ENCODE peak calls at places on chromosome 9, in eight cellular contexts. K, E, U, Y, J, T, B and Q are unnamed samples.

GRCh38 chr9:113632776-113633590 is 169.5 kb downstream of the RGS3 start:
- DNase-seq in Y (no peak), K (no peak), J (no peak), U (peak; percentile 56), T (no peak), E (no peak), B (peak; percentile 10), Q (no peak)

GRCh38 chr9:94084314-94084713 is at the start of gene PTPDC1:
- DNase-seq in E (no peak), U (peak; percentile 75), Y (no peak), J (peak; percentile 42), B (peak; percentile 78), K (peak; percentile 94), T (no peak), Q (peak; percentile 33)

GRCh38 chr9:114285166-114285867 is 37.6 kb upstream of the ORM1 start:
- DNase-seq in T (no peak), E (no peak), Y (no peak), U (peak; percentile 93), J (peak; percentile 79), B (peak; percentile 25), K (peak; percentile 59), Q (no peak)

GRCh38 chr9:87276327-87276841 is 221.3 kb upstream of the DAPK1 start:
- DNase-seq in B (no peak), Y (no peak), T (no peak), U (peak; percentile 86), E (no peak), J (peak; percentile 64), K (no peak), Q (no peak)

GRCh38 chr9:125536184-125537152 is 170.5 kb downstream of the MAPKAP1 start:
- DNase-seq in Y (no peak), K (peak; percentile 63), U (no peak), J (no peak), T (no peak), E (no peak), B (no peak), Q (no peak)

GRCh38 chr9:87386490-87386889 is 111.2 kb upstream of the DAPK1 start:
- DNase-seq in K (no peak), B (no peak), T (no peak), U (no peak), J (no peak), E (no peak), Y (no peak), Q (no peak)

GRCh38 chr9:24479696-24480095 is 66.0 kb downstream of the IZUMO3 start:
- DNase-seq in Y (no peak), U (no peak), J (no peak), E (no peak), K (no peak), T (no peak), B (no peak), Q (no peak)

GRCh38 chr9:26033346-26033745 is 355.1 kb upstream of the TUSC1 start:
- DNase-seq in E (no peak), J (peak; percentile 29), Y (no peak), K (no peak), U (no peak), B (no peak), T (no peak), Q (no peak)

GRCh38 chr9:87271696-87272477 is 225.8 kb upstream of the DAPK1 start:
- DNase-seq in B (no peak), K (no peak), Y (no peak), J (no peak), U (no peak), E (no peak), T (no peak), Q (no peak)

GRCh38 chr9:89372230-89372816 is 54.0 kb downstream of the SECISBP2 start:
- DNase-seq in K (peak; percentile 6), J (no peak), E (peak; percentile 26), Y (no peak), T (peak; percentile 61), U (no peak), B (no peak), Q (no peak)

GRCh38 chr9:85237478-85237877 is 504.3 kb downstream of the AGTPBP1 start:
- DNase-seq in Y (no peak), T (no peak), J (peak; percentile 18), K (no peak), E (no peak), U (peak; percentile 3), B (no peak), Q (no peak)

GRCh38 chr9:126796758-126797157 is 8.1 kb upstream of the ZBTB43 start:
- DNase-seq in B (no peak), Y (no peak), J (no peak), E (no peak), K (peak; percentile 31), T (no peak), U (no peak), Q (no peak)